ENCODE peak calls at places on chromosomes 3 and 15, in six cellular contexts. F, U, X, Y, Z and T are unnamed samples.

GRCh38 chr3:36497234-36497633 is 116.9 kb downstream of the STAC start:
- DNase-seq in F (no peak), U (no peak), X (no peak), Y (no peak), Z (no peak), T (no peak)

GRCh38 chr3:56999547-56999946 is 60.9 kb upstream of the SPATA12 start:
- DNase-seq in F (no peak), U (no peak), X (no peak), Y (no peak), Z (no peak), T (no peak)

GRCh38 chr3:124059580-124059979 is 67.7 kb upstream of the ROPN1 start:
- DNase-seq in F (no peak), U (no peak), X (no peak), Y (no peak), Z (no peak), T (no peak)

GRCh38 chr3:43161684-43162512 is 56.0 kb upstream of the POMGNT2 start:
- DNase-seq in F (no peak), U (no peak), X (no peak), Y (peak), Z (no peak), T (peak)

GRCh38 chr3:1275495-1275894 is 182.7 kb downstream of the CNTN6 start:
- DNase-seq in F (peak), U (no peak), X (no peak), Y (peak), Z (no peak), T (no peak)

GRCh38 chr3:113751145-113751544 is 4.3 kb downstream of the ATP6V1A start:
- DNase-seq in F (no peak), U (no peak), X (no peak), Y (no peak), Z (no peak), T (no peak)

GRCh38 chr3:71309342-71309741 is 274.2 kb downstream of the FOXP1 start:
- DNase-seq in F (no peak), U (peak), X (no peak), Y (no peak), Z (no peak), T (peak)

GRCh38 chr3:173970206-173970605 is 572.7 kb downstream of the NLGN1 start:
- DNase-seq in F (no peak), U (no peak), X (no peak), Y (no peak), Z (no peak), T (no peak)

GRCh38 chr3:50321844-50322385 is 630 bp downstream of the HYAL2 start:
- DNase-seq in F (no peak), U (no peak), X (no peak), Y (no peak), Z (no peak), T (no peak)

GRCh38 chr3:133776794-133777438 is 28.7 kb upstream of the SRPRB start:
- DNase-seq in F (no peak), U (no peak), X (no peak), Y (no peak), Z (no peak), T (no peak)

GRCh38 chr15:92610101-92610520 is 45.5 kb downstream of the FAM174B start:
- DNase-seq in F (no peak), U (no peak), X (no peak), Y (no peak), Z (no peak), T (no peak)

GRCh38 chr3:143064777-143065176 is 54.8 kb upstream of the CHST2 start:
- DNase-seq in F (no peak), U (no peak), X (no peak), Y (no peak), Z (no peak), T (no peak)

GRCh38 chr3:12944413-12944812 is 103.0 kb upstream of the RPL32 start:
- DNase-seq in F (no peak), U (no peak), X (no peak), Y (no peak), Z (no peak), T (no peak)

GRCh38 chr15:85589873-85590272 is 204.9 kb downstream of the KLHL25 start:
- DNase-seq in F (peak), U (no peak), X (no peak), Y (peak), Z (no peak), T (no peak)

GRCh38 chr3:38001456-38002081 is 11.0 kb downstream of the VILL start:
- DNase-seq in F (peak), U (no peak), X (peak), Y (no peak), Z (no peak), T (no peak)

GRCh38 chr3:100316656-100317069 is 17.9 kb upstream of the NIT2 start:
- DNase-seq in F (peak), U (no peak), X (no peak), Y (peak), Z (no peak), T (no peak)

GRCh38 chr15:77753238-77753873 is 120.6 kb upstream of the LINGO1 start:
- DNase-seq in F (peak), U (no peak), X (no peak), Y (peak), Z (no peak), T (no peak)

GRCh38 chr3:35383719-35384555 is 255.4 kb upstream of the ARPP21 start:
- DNase-seq in F (peak), U (no peak), X (no peak), Y (peak), Z (no peak), T (peak)

GRCh38 chr15:56207092-56207491 is 36.6 kb downstream of the RFX7 start:
- DNase-seq in F (no peak), U (no peak), X (no peak), Y (no peak), Z (no peak), T (no peak)

GRCh38 chr3:152836269-152836668 is 1.3 kb downstream of the P2RY1 start:
- DNase-seq in F (no peak), U (no peak), X (no peak), Y (no peak), Z (no peak), T (no peak)

GRCh38 chr3:161217496-161217895 is 3.6 kb upstream of the NMD3 start:
- DNase-seq in F (no peak), U (no peak), X (no peak), Y (peak), Z (no peak), T (no peak)

GRCh38 chr3:11434017-11434526 is 161.9 kb downstream of the ATG7 start:
- DNase-seq in F (no peak), U (no peak), X (no peak), Y (no peak), Z (no peak), T (no peak)

GRCh38 chr15:98326804-98327203 is 321.5 kb upstream of the IGF1R start:
- DNase-seq in F (no peak), U (no peak), X (no peak), Y (no peak), Z (no peak), T (no peak)

GRCh38 chr3:68059628-68060027 is 405.2 kb upstream of the SUCLG2 start:
- DNase-seq in F (no peak), U (no peak), X (peak), Y (no peak), Z (no peak), T (no peak)

GRCh38 chr15:35293353-35294130 is 208.4 kb upstream of the NANOGP8 start:
- DNase-seq in F (peak), U (no peak), X (no peak), Y (peak), Z (no peak), T (no peak)

GRCh38 chr15:53498996-53499395 is 260.5 kb downstream of the WDR72 start:
- DNase-seq in F (no peak), U (no peak), X (no peak), Y (no peak), Z (no peak), T (no peak)

GRCh38 chr15:48645558-48646330 is at the start of gene FBN1:
- DNase-seq in F (peak), U (no peak), X (peak), Y (peak), Z (peak), T (peak)

GRCh38 chr15:72463702-72464101 is 10.4 kb upstream of the ARIH1 start:
- DNase-seq in F (no peak), U (no peak), X (no peak), Y (no peak), Z (no peak), T (peak)

GRCh38 chr15:83030021-83030420 is 18.6 kb upstream of the C15orf40 start:
- DNase-seq in F (peak), U (no peak), X (no peak), Y (no peak), Z (no peak), T (peak)

GRCh38 chr15:41894791-41895463 is 1.1 kb upstream of the SPTBN5 start:
- DNase-seq in F (peak), U (peak), X (peak), Y (peak), Z (no peak), T (peak)
- TF ChIP-seq CTCF in F (no peak), U (no peak), X (no peak), Y (no peak), Z (no peak), T (peak)

DNA sequence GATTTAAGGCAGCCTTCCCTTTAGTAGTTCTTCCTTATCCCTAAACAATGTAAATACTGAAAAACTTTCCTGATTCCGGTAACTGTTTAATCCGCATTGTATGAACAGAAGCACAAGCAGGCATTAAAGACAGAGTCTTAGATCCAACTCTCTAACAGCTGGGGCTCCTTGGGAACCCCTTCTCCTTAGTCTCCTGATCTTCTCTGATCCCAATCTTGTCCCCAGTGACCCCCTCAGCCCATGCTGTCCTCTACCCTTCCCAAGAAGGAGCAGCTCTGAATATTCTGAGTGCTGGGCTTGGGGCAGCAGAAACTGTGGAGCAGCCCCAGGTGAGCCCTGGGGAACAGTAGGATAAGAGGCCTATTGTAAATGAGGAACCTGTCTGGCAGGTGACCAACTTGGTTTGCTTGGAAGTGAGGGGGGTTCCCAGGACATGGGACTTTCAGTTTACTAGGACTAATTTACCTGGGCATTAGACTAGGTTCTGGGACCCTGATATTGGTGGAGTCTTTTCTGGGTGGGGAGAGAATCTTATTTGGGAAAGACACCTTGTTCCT is 13.0 kb upstream of the SLC30A4 start:
- DNase-seq in F (peak), U (no peak), X (no peak), Y (no peak), Z (no peak), T (no peak)
- TF ChIP-seq CTCF in F (no peak), U (no peak), X (no peak), Y (no peak), Z (no peak), T (no peak)

DNA sequence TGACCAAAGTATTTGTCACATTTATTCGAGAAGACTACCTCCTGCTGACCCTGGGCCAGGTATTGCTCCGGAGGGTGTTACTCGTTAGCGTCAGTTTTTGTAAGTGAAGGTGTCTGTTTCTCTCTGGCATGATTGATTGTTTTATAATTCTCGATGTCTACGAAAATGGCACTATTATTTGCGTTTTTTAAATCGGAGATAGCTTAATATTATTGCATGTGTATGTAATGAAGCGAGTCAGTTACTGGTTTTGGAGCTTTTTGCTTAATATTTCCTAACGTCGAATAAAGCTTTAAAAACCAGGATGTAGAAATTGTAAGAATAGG is 439 bp downstream of the DZIP3 start:
- DNase-seq in F (no peak), U (no peak), X (no peak), Y (no peak), Z (no peak), T (no peak)
- TF ChIP-seq CTCF in F (no peak), U (peak), X (no peak), Y (no peak), Z (no peak), T (peak)

DNA sequence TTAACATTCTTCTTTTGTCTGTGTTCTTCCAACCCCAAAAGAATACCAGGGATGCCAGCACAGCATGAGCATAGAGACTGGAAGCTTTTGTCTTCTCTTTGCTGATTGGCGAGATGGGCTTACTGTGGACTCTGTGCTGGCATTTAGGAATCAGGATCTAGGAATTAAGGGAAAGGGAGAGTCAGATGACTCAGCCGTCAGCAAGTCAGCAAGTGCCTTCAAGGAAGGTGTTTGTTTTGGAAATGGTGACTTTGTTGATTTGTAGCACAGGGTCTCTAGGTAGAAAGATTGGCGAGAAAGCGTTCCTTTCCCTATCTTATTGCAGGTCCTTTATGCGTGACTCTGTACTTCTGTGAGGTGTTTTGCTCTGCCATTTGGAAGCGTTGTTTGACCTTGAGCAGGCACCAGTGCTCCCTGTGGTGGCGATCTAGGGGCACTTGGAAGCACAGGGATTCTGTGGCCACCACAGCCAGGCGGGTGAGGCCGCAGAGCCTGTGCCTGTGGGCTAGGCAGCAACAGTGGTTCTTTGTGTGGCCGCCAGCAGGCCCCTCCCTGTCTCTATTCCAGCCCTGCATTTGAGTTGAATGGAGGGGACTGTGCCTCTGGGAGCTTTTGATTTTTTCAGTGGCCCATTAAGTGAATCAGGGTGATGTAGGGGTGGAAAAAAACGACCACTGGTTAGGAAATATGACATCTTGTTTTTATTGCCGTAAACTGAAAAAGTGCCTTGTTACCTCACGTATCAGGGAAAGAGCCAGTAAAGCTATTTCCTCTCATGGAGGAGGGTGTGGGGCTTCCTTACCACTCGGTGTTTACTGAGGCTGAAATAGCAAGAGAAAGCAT is 19.0 kb downstream of the FAN1 start:
- DNase-seq in F (no peak), U (no peak), X (peak), Y (peak), Z (no peak), T (peak)
- TF ChIP-seq CTCF in F (no peak), U (no peak), X (no peak), Y (no peak), Z (no peak), T (no peak)

DNA sequence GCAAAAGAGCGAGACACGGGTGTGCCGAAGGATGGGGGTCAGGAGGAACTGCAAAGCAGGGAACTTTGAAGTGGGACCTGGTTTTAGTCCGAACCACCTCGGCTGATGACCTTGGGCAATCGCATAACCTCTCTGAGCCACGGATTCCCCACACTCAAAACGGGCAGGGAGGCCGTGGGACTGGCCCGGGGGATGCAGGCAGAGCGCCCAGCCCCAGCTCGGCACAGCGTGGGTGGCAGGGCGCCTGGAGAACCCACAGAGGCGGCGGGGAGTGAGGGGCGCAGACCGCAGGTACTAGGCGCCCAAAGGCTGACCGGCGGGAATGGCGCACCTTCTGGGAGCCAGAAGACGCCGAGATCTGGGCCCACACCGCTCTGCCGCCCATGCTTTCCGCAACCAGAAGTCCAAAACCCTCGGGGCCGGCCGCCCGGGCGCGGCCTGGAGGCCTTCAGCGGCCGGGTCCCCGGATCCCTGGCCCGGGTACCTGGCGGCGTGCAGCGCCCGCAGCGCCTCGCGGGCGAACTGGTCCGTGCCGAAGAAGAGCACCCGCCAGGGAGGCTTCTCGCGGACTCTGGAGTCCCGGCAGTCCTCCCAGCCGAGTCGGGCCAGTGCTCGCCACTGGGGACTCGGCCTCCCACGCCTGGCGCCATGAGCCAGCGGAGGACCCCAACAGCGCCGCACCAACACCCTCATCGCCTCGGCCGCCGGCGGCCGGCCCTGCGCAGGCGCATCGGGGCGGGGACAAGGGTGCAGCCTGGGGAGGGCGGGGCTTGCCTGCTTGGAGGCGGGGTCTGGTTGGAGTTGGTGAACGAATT is at the start of gene MTFMT:
- DNase-seq in F (peak), U (peak), X (peak), Y (peak), Z (peak), T (no peak)
- TF ChIP-seq CTCF in F (no peak), U (no peak), X (no peak), Y (peak), Z (peak), T (peak)

DNA sequence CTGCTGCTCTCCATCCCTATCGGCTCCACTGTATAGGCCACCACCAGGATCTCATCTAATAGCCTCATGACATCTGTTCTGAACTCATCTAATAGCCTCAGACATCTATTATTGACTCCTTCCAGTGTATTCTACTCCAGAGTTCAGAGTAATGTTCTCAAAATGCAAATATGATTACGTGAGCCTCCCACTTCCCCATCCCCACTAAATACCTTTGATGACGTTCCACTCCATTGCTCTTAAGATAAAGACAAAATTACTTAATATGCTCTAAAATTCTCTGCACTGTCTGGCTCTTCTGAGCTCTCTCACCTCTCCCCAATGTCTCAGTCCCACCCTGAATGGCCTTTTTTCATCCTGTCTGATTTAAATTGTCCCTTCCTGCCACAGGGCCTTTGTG is 94.7 kb downstream of the SAMMSON start:
- DNase-seq in F (no peak), U (no peak), X (no peak), Y (no peak), Z (no peak), T (no peak)
- TF ChIP-seq CTCF in F (no peak), U (no peak), X (no peak), Y (no peak), Z (no peak), T (no peak)

GRCh38 chr15:70450142-70450443 is 313.3 kb downstream of the UACA start:
- DNase-seq in F (no peak), U (no peak), X (no peak), Y (no peak), Z (no peak), T (no peak)

GRCh38 chr15:70447511-70447910 is 315.8 kb downstream of the UACA start:
- DNase-seq in F (no peak), U (no peak), X (peak), Y (no peak), Z (no peak), T (peak)

GRCh38 chr15:70447927-70448698 is 315.2 kb downstream of the UACA start:
- DNase-seq in F (no peak), U (peak), X (peak), Y (no peak), Z (no peak), T (no peak)

GRCh38 chr15:70447081-70447480 is 316.3 kb downstream of the UACA start:
- DNase-seq in F (no peak), U (no peak), X (no peak), Y (no peak), Z (no peak), T (no peak)

GRCh38 chr15:70449311-70450141 is 313.8 kb downstream of the UACA start:
- DNase-seq in F (no peak), U (no peak), X (no peak), Y (no peak), Z (no peak), T (no peak)
- TF ChIP-seq CTCF in F (no peak), U (no peak), X (no peak), Y (no peak), Z (no peak), T (no peak)

GRCh38 chr3:73846951-73847350 is 222.2 kb upstream of the PDZRN3 start:
- DNase-seq in F (no peak), U (no peak), X (no peak), Y (no peak), Z (no peak), T (no peak)

GRCh38 chr3:73848173-73848751 is 223.5 kb upstream of the PDZRN3 start:
- DNase-seq in F (no peak), U (no peak), X (no peak), Y (peak), Z (no peak), T (no peak)
- TF ChIP-seq CTCF in F (no peak), U (no peak), X (peak), Y (no peak), Z (peak), T (peak)